ENCODE peak calls at places on chromosomes 3 and 15, in eight cellular contexts. N, K, I, V, C, Z, T and W are unnamed samples.

GRCh38 chr3:143090486-143090885 is 29.1 kb upstream of the CHST2 start:
- DNase-seq in T (no peak), N (no peak), K (no peak), C (no peak), V (no peak), Z (no peak), I (no peak), W (peak; percentile 13)

GRCh38 chr15:41798607-41799487 is 24.6 kb downstream of the MAPKBP1 start:
- DNase-seq in Z (no peak), N (no peak), K (no peak), V (no peak), C (no peak), I (no peak), T (no peak), W (no peak)

GRCh38 chr3:21783834-21784233 is 32.8 kb upstream of the ZNF385D start:
- DNase-seq in T (no peak), V (no peak), K (no peak), N (no peak), I (no peak), C (no peak), Z (no peak), W (no peak)

GRCh38 chr15:39745415-39745814 is 37.2 kb downstream of the FSIP1 start:
- DNase-seq in N (peak; percentile 40), T (no peak), C (no peak), Z (no peak), K (no peak), I (no peak), V (no peak), W (no peak)

GRCh38 chr3:127690106-127690505 is 17.4 kb downstream of the ABTB1 start:
- DNase-seq in K (no peak), T (peak; percentile 9), C (peak; percentile 67), I (peak; percentile 68), V (no peak), N (peak; percentile 2), Z (no peak), W (no peak)

GRCh38 chr3:40660554-40660953 is 135.8 kb downstream of the ZNF621 start:
- DNase-seq in N (no peak), Z (no peak), T (no peak), V (no peak), C (no peak), I (no peak), K (no peak), W (no peak)

GRCh38 chr3:169790687-169791429 is 17.7 kb downstream of the MYNN start:
- DNase-seq in V (no peak), Z (no peak), N (no peak), K (no peak), T (no peak), C (no peak), I (peak; percentile 72), W (no peak)

GRCh38 chr3:67647390-67647878 is 7.0 kb downstream of the SUCLG2 start:
- DNase-seq in K (no peak), Z (no peak), I (peak; percentile 100), C (peak; percentile 83), T (no peak), V (no peak), N (peak; percentile 26), W (peak; percentile 6)

GRCh38 chr3:48065035-48065434 is 48.8 kb upstream of the MAP4 start:
- DNase-seq in I (no peak), N (no peak), C (no peak), Z (no peak), V (no peak), T (no peak), K (no peak), W (no peak)

GRCh38 chr15:47331796-47332480 is 385.4 kb upstream of the SEMA6D start:
- DNase-seq in C (no peak), N (no peak), K (no peak), I (peak; percentile 73), T (peak; percentile 30), Z (no peak), V (no peak), W (no peak)

GRCh38 chr3:49665822-49666519 is 8.2 kb upstream of the APEH start:
- DNase-seq in Z (no peak), N (no peak), K (no peak), C (no peak), I (no peak), V (no peak), T (no peak), W (no peak)

GRCh38 chr3:99702953-99703352 is 64.6 kb downstream of the COL8A1 start:
- DNase-seq in I (peak; percentile 57), C (no peak), T (no peak), Z (no peak), K (no peak), N (no peak), V (no peak), W (no peak)

GRCh38 chr3:187280644-187281043 is 10.9 kb downstream of the MASP1 start:
- DNase-seq in Z (no peak), N (no peak), V (no peak), C (no peak), I (no peak), K (no peak), T (no peak), W (no peak)

GRCh38 chr3:30081904-30082303 is 524.5 kb upstream of the TGFBR2 start:
- DNase-seq in T (no peak), N (peak; percentile 87), C (no peak), Z (no peak), K (no peak), I (no peak), V (no peak), W (no peak)

GRCh38 chr15:88627463-88627862 is 6.3 kb downstream of the AEN start:
- DNase-seq in T (no peak), N (peak; percentile 71), C (no peak), V (no peak), K (no peak), Z (no peak), I (no peak), W (no peak)

GRCh38 chr3:8773941-8774542 is 4.6 kb upstream of the OXTR start:
- DNase-seq in C (no peak), N (no peak), I (no peak), K (no peak), V (no peak), Z (no peak), T (no peak), W (no peak)

GRCh38 chr3:115436767-115437301 is 186.5 kb upstream of the GAP43 start:
- DNase-seq in N (no peak), T (no peak), V (no peak), Z (no peak), I (peak; percentile 94), C (peak; percentile 51), K (no peak), W (no peak)

GRCh38 chr3:177673105-177673804 is 476.0 kb upstream of the TBL1XR1 start:
- DNase-seq in N (no peak), K (no peak), Z (no peak), T (no peak), I (peak; percentile 96), C (no peak), V (no peak), W (no peak)

GRCh38 chr3:146577662-146578061 is 27.5 kb downstream of the PLSCR5 start:
- DNase-seq in T (peak; percentile 35), K (no peak), N (peak; percentile 26), C (no peak), I (peak; percentile 68), V (no peak), Z (no peak), W (peak; percentile 19)